ENCODE peak calls at places on chromosomes 13 and 19, in seven cellular contexts. E, D, V, S, H, X and J are unnamed samples.

GRCh38 chr19:42323852-42324654 is 1.4 kb upstream of the MEGF8 start:
- DNase-seq in E (no peak), D (no peak), V (peak; percentile 34), S (no peak), H (peak; percentile 73), X (no peak), J (no peak)

GRCh38 chr19:4144666-4145261 is 8.7 kb upstream of the CREB3L3 start:
- DNase-seq in E (no peak), D (peak; percentile 56), V (no peak), S (no peak), H (no peak), X (no peak), J (peak; percentile 36)

GRCh38 chr19:19279853-19280252 is 6.8 kb upstream of the TM6SF2 start:
- DNase-seq in E (no peak), D (no peak), V (no peak), S (no peak), H (no peak), X (no peak), J (no peak)

GRCh38 chr13:77388944-77389616 is 62.2 kb upstream of the MYCBP2 start:
- DNase-seq in E (no peak), D (no peak), V (no peak), S (no peak), H (no peak), X (no peak), J (no peak)

GRCh38 chr13:43383488-43384165 is 360.2 kb downstream of the DNAJC15 start:
- DNase-seq in E (no peak), D (no peak), V (no peak), S (no peak), H (no peak), X (no peak), J (no peak)

GRCh38 chr19:36046443-36047050 is 7.5 kb downstream of the THAP8 start:
- DNase-seq in E (no peak), D (no peak), V (no peak), S (no peak), H (no peak), X (no peak), J (no peak)

GRCh38 chr19:17997969-17998826 is 9.8 kb upstream of the ARRDC2 start:
- DNase-seq in E (no peak), D (peak; percentile 16), V (no peak), S (no peak), H (peak; percentile 70), X (no peak), J (no peak)

GRCh38 chr19:30450101-30450500 is 77.9 kb downstream of the ZNF536 start:
- DNase-seq in E (no peak), D (no peak), V (no peak), S (no peak), H (no peak), X (peak; percentile 40), J (no peak)

GRCh38 chr19:41999878-42000208 is 5.8 kb upstream of the ATP1A3 start:
- DNase-seq in E (no peak), D (no peak), V (no peak), S (no peak), H (no peak), X (no peak), J (no peak)

GRCh38 chr13:26867451-26868067 is 107.0 kb upstream of the GPR12 start:
- DNase-seq in E (peak; percentile 22), D (peak; percentile 5), V (no peak), S (no peak), H (no peak), X (no peak), J (peak; percentile 53)

GRCh38 chr13:80603351-80603750 is 262.4 kb upstream of the SPRY2 start:
- DNase-seq in E (no peak), D (no peak), V (no peak), S (no peak), H (no peak), X (no peak), J (no peak)

GRCh38 chr13:99280166-99280565 is 22.0 kb upstream of the GPR18 start:
- DNase-seq in E (peak; percentile 42), D (no peak), V (no peak), S (no peak), H (no peak), X (no peak), J (no peak)

GRCh38 chr19:8635422-8635821 is 5.0 kb downstream of the NFILZ start:
- DNase-seq in E (peak; percentile 74), D (no peak), V (no peak), S (no peak), H (no peak), X (no peak), J (no peak)

GRCh38 chr13:20360041-20360491 is 127.9 kb upstream of the GJB6 start:
- DNase-seq in E (peak; percentile 23), D (no peak), V (peak; percentile 64), S (no peak), H (no peak), X (no peak), J (no peak)

GRCh38 chr19:30061557-30062330 is 119.7 kb downstream of the URI1 start:
- DNase-seq in E (no peak), D (no peak), V (no peak), S (no peak), H (no peak), X (no peak), J (no peak)

GRCh38 chr19:46718157-46718933 is 1.4 kb upstream of the PRKD2 start:
- DNase-seq in E (no peak), D (peak; percentile 62), V (peak; percentile 61), S (no peak), H (no peak), X (no peak), J (peak; percentile 66)

GRCh38 chr13:51453959-51454703 is 1.3 kb upstream of the INTS6 start:
- DNase-seq in E (no peak), D (no peak), V (no peak), S (no peak), H (no peak), X (peak; percentile 35), J (peak; percentile 16)

DNA sequence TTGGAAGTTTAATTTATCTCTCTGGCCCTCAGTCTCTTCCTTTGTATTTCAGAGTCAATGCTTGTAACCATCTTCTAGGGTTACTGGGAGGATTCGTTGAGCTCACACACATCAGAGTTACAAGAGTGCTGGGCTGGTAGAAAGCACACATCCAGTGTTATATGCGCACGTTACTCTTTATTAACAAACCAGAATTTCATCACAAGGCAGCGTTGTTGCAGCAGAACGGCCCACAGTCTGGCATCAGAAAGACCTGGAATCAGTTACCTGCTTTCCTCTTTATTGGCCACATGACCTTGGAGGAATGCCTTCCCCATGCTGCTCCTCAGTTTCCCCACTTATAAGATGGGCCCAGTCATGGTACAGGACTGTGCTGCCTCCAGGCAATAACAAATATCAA is 3.9 kb downstream of the ZNF865 start:
- DNase-seq in E (no peak), D (no peak), V (no peak), S (no peak), H (no peak), X (no peak), J (no peak)
- H3K27ac ChIP-seq in E (no peak overlapping the region), D (no peak overlapping the region), V (no peak overlapping the region), S (no peak overlapping the region), H (no peak overlapping the region), X (no peak overlapping the region), J (no peak overlapping the region)

GRCh38 chr13:41006296-41006695 is 12.8 kb downstream of the ELF1 start:
- DNase-seq in E (no peak), D (no peak), V (no peak), S (no peak), H (no peak), X (no peak), J (no peak)
- TF ChIP-seq CTCF in E (no peak), D (no peak), V (no peak), S (no peak), H (no peak), X (no peak), J (no peak)

DNA sequence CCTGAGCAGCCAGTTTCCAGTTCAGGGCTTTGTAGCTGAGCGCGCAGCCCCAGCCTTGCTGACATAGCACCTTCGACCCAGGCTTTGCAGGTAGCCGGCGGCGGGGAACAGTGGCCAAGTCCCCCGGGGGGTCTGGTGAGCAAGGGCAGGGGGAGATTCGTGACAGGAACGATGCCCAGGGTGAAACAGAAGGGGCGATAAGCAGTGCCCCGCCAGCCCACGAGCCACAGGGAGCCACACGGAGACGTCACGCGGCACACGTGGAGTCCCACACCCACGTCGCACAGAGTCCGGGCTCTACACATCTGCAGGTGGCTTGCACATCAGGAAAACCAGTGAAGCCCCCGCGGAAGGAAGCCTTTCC is 127.2 kb downstream of the SOX1 start:
- DNase-seq in E (no peak), D (no peak), V (no peak), S (no peak), H (no peak), X (no peak), J (no peak)
- H3K27ac ChIP-seq in E (no peak overlapping the region), D (no peak overlapping the region), V (no peak overlapping the region), S (no peak overlapping the region), H (no peak overlapping the region), X (no peak overlapping the region), J (no peak overlapping the region)

GRCh38 chr13:33542309-33543088 is 256.9 kb upstream of the STARD13 start:
- DNase-seq in E (peak; percentile 99), D (peak; percentile 73), V (peak; percentile 99), S (peak; percentile 97), H (peak; percentile 99), X (peak; percentile 99), J (peak; percentile 92)
- TF ChIP-seq CTCF in E (peak; percentile 94), D (peak; percentile 71), V (peak; percentile 83), S (peak; percentile 73), H (peak; percentile 89), X (peak; percentile 98), J (peak; percentile 93)

DNA sequence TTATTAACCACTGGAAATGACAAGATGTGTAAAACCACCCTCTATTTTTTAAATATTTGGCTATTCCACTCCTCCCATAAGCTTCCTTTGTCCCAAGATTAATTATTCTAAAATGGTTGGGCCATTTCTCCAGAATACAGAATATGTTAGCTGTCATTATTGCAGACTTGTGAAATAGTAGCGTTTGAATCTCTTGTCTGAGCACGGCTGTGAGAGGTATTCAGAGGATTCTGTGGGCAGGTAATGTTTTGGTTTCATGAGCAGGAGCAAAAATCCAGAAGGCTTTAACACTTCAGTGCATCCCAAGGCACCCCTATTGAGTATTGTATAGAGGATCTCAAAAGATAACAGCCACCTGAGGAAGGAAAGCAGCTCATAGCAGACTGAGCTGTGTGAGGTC is 256.0 kb downstream of the UQCRFS1 start:
- DNase-seq in E (no peak), D (no peak), V (no peak), S (no peak), H (no peak), X (no peak), J (no peak)
- H3K27ac ChIP-seq in E (no peak overlapping the region), D (no peak overlapping the region), V (no peak overlapping the region), S (no peak overlapping the region), H (no peak overlapping the region), X (no peak overlapping the region), J (no peak overlapping the region)

DNA sequence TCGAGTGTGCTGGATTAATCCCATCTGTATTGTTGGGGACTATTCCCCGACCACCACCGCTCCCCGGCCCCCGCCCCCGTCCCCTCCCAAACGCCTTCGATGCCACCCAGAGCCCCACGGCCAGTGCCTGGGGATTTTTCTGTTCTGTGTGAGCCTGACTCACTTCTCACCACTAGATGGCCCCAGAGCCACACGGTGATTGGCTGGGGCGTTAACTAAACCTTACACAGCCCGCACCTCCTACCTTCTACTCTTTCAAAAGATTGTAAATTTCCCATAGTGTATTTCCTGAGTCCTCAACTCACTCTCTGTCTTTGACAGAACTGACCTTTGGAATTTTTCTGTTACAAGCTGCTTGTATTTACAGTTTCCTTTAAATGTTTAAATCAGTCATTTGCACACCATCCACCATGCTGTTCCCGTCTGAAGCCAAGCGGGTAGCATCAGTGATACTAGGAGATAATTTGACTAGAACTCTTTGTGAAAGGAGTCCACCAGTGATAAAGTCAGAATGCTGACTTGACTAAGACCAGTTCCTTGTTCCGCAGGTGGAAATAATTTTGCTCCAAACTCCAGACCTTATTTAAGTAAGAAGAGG is 61.4 kb downstream of the RFX2 start:
- DNase-seq in E (peak; percentile 58), D (peak; percentile 69), V (peak; percentile 80), S (peak; percentile 78), H (peak; percentile 82), X (peak; percentile 80), J (peak; percentile 83)
- TF ChIP-seq CTCF in E (peak; percentile 93), D (peak; percentile 85), V (peak; percentile 77), S (peak; percentile 96), H (peak; percentile 88), X (peak; percentile 93), J (peak; percentile 91)